ENCODE peak calls at places on chromosomes 1 and 21, in nine cellular contexts. G is cardiac muscle cell, J is NCI-H748 treated with DMSO at 0.1 percent for 48 hours, O is A172, Q is amniotic stem cell, F is GM10248, U is LoVo, L is NCI-H146, Z is GM20000. Y is an unnamed sample.
A peak's percentile ranks its signal among the peaks of the same experiment; 100 is the strongest.

GRCh38 chr21:45388011-45388521 is 16.9 kb upstream of the COL18A1 start:
- DNase-seq in G (no peak), J (no peak), O (no peak), Q (no peak), F (no peak), U (no peak), L (no peak), Z (no peak), Y (peak; percentile 17)

GRCh38 chr1:62599044-62599443 is 1.7 kb downstream of the ANGPTL3 start:
- DNase-seq in G (no peak), J (no peak), O (no peak), Q (no peak), F (no peak), U (no peak), L (no peak), Z (no peak), Y (no peak)

GRCh38 chr21:35377505-35378090 is 328.5 kb upstream of the RUNX1 start:
- DNase-seq in G (peak; percentile 33), J (no peak), O (peak; percentile 75), Q (no peak), F (no peak), U (no peak), L (no peak), Z (no peak), Y (no peak)

GRCh38 chr1:95028954-95029353 is 43.8 kb downstream of the ALG14 start:
- DNase-seq in G (no peak), J (no peak), O (no peak), Q (no peak), F (no peak), U (no peak), L (no peak), Z (no peak), Y (no peak)

GRCh38 chr1:50209749-50210148 is 101.0 kb downstream of the ELAVL4 start:
- DNase-seq in G (no peak), J (no peak), O (no peak), Q (no peak), F (no peak), U (no peak), L (no peak), Z (no peak), Y (no peak)

GRCh38 chr1:209435654-209436566 is 147.6 kb upstream of the CAMK1G start:
- DNase-seq in G (peak; percentile 80), J (peak; percentile 4), O (peak; percentile 91), Q (peak; percentile 39), F (peak; percentile 54), U (peak; percentile 63), L (peak; percentile 86), Z (peak; percentile 58), Y (peak; percentile 54)

GRCh38 chr1:163928649-163929048 is 606.9 kb downstream of the NUF2 start:
- DNase-seq in G (peak; percentile 2), J (peak; percentile 77), O (no peak), Q (no peak), F (no peak), U (no peak), L (peak; percentile 62), Z (no peak), Y (no peak)

GRCh38 chr1:224707849-224708725 is 92.0 kb downstream of the CNIH3 start:
- DNase-seq in G (peak; percentile 91), J (no peak), O (peak; percentile 88), Q (no peak), F (no peak), U (no peak), L (no peak), Z (no peak), Y (no peak)

GRCh38 chr21:37592496-37592895 is 225.9 kb downstream of the DYRK1A start:
- DNase-seq in G (no peak), J (no peak), O (no peak), Q (no peak), F (no peak), U (no peak), L (no peak), Z (no peak), Y (no peak)

GRCh38 chr21:18249542-18250152 is 5.0 kb downstream of the CHODL start:
- DNase-seq in G (no peak), J (no peak), O (no peak), Q (no peak), F (no peak), U (no peak), L (no peak), Z (no peak), Y (no peak)

GRCh38 chr1:228145498-228146425 is 4.0 kb upstream of the GJC2 start:
- DNase-seq in G (no peak), J (no peak), O (no peak), Q (no peak), F (peak; percentile 7), U (no peak), L (no peak), Z (no peak), Y (no peak)

GRCh38 chr1:75677443-75677842 is 47.1 kb upstream of the ACADM start:
- DNase-seq in G (no peak), J (no peak), O (no peak), Q (no peak), F (no peak), U (no peak), L (peak; percentile 15), Z (no peak), Y (no peak)

GRCh38 chr1:244757091-244757939 is 78.1 kb upstream of the COX20 start:
- DNase-seq in G (peak; percentile 55), J (no peak), O (peak; percentile 50), Q (no peak), F (no peak), U (no peak), L (no peak), Z (no peak), Y (no peak)

GRCh38 chr21:35428927-35429326 is 379.8 kb upstream of the RUNX1 start:
- DNase-seq in G (peak; percentile 7), J (no peak), O (no peak), Q (no peak), F (no peak), U (no peak), L (no peak), Z (no peak), Y (no peak)

GRCh38 chr1:57232500-57232899 is 191.4 kb downstream of the DAB1 start:
- DNase-seq in G (no peak), J (no peak), O (no peak), Q (no peak), F (no peak), U (no peak), L (no peak), Z (no peak), Y (no peak)

GRCh38 chr1:202076050-202076511 is 46.6 kb upstream of the GPR37L1 start:
- DNase-seq in G (peak; percentile 6), J (no peak), O (peak; percentile 66), Q (no peak), F (no peak), U (peak; percentile 74), L (peak; percentile 41), Z (no peak), Y (no peak)

GRCh38 chr21:37423103-37423502 is 56.5 kb downstream of the DYRK1A start:
- DNase-seq in G (no peak), J (no peak), O (no peak), Q (no peak), F (no peak), U (no peak), L (no peak), Z (no peak), Y (no peak)

GRCh38 chr1:72851597-72851996 is 569.3 kb upstream of the NEGR1 start:
- DNase-seq in G (no peak), J (no peak), O (no peak), Q (no peak), F (no peak), U (no peak), L (no peak), Z (no peak), Y (no peak)

GRCh38 chr1:185267701-185268100 is 49.3 kb downstream of the IVNS1ABP start:
- DNase-seq in G (no peak), J (no peak), O (no peak), Q (no peak), F (no peak), U (no peak), L (no peak), Z (no peak), Y (no peak)

GRCh38 chr1:58764294-58764978 is 19.4 kb downstream of the JUN start:
- DNase-seq in G (peak; percentile 66), J (no peak), O (peak; percentile 67), Q (peak; percentile 46), F (no peak), U (no peak), L (no peak), Z (no peak), Y (no peak)

GRCh38 chr1:109274533-109275476 is 8.1 kb downstream of the PSRC1 start:
- DNase-seq in G (no peak), J (no peak), O (peak; percentile 87), Q (peak; percentile 18), F (no peak), U (peak; percentile 71), L (peak; percentile 67), Z (no peak), Y (no peak)

GRCh38 chr21:45598109-45598508 is 45.4 kb upstream of the PCBP3 start:
- DNase-seq in G (no peak), J (no peak), O (no peak), Q (no peak), F (no peak), U (no peak), L (no peak), Z (no peak), Y (peak; percentile 13)

GRCh38 chr1:169517544-169518186 is 31.9 kb upstream of the SLC19A2 start:
- DNase-seq in G (no peak), J (no peak), O (no peak), Q (no peak), F (no peak), U (no peak), L (no peak), Z (no peak), Y (no peak)

GRCh38 chr1:172085372-172085771 is 244.1 kb downstream of the DNM3 start:
- DNase-seq in G (no peak), J (no peak), O (no peak), Q (no peak), F (no peak), U (no peak), L (no peak), Z (no peak), Y (no peak)

GRCh38 chr1:16196874-16197273 is 15.6 kb downstream of the ARHGEF19 start:
- DNase-seq in G (no peak), J (no peak), O (no peak), Q (no peak), F (no peak), U (no peak), L (no peak), Z (no peak), Y (no peak)

GRCh38 chr1:64536836-64537490 is 67.0 kb downstream of the CACHD1 start:
- DNase-seq in G (no peak), J (no peak), O (no peak), Q (no peak), F (no peak), U (no peak), L (peak; percentile 21), Z (no peak), Y (no peak)

GRCh38 chr1:188689542-188689941 is 1788.1 kb downstream of the BRINP3 start:
- DNase-seq in G (no peak), J (no peak), O (peak; percentile 84), Q (no peak), F (no peak), U (peak; percentile 6), L (peak; percentile 64), Z (no peak), Y (no peak)

GRCh38 chr1:31957701-31958674 is 19.8 kb upstream of the PTP4A2 start:
- DNase-seq in G (peak; percentile 36), J (no peak), O (no peak), Q (no peak), F (peak; percentile 49), U (no peak), L (no peak), Z (peak; percentile 43), Y (no peak)

GRCh38 chr1:107415241-107415640 is 274.4 kb downstream of the NTNG1 start:
- DNase-seq in G (peak; percentile 6), J (no peak), O (no peak), Q (no peak), F (no peak), U (no peak), L (no peak), Z (no peak), Y (no peak)

GRCh38 chr21:14603202-14603601 is 57.1 kb upstream of the SAMSN1 start:
- DNase-seq in G (peak; percentile 73), J (no peak), O (no peak), Q (no peak), F (no peak), U (no peak), L (no peak), Z (no peak), Y (no peak)

GRCh38 chr1:67060811-67061218 is 6.9 kb upstream of the SLC35D1 start:
- DNase-seq in G (peak; percentile 98), J (no peak), O (peak; percentile 89), Q (peak; percentile 90), F (no peak), U (peak; percentile 58), L (no peak), Z (no peak), Y (peak; percentile 21)